ENCODE peak calls at places on chromosome 6, in seven cellular contexts. L, O, S, J, N, K and P are unnamed samples. For H3K27me3, the result is how much of the 10 kb centered on the place peaks cover.

GRCh38 chr6:43143235-43144124 is 27.6 kb upstream of the SRF start:
- DNase-seq in K (peak), J (peak), N (peak), S (peak), L (peak), O (peak), P (peak)

GRCh38 chr6:53808302-53808881 is 13.6 kb downstream of the LRRC1 start:
- DNase-seq in O (no peak), J (no peak), N (no peak), L (no peak), S (no peak), K (no peak), P (no peak)

GRCh38 chr6:128131566-128131965 is 230.7 kb upstream of the THEMIS start:
- DNase-seq in S (peak), K (no peak), O (no peak), L (no peak), N (no peak), J (peak), P (no peak)

GRCh38 chr6:158008894-158009891 is 27.5 kb downstream of the SYNJ2 start:
- DNase-seq in O (no peak), L (no peak), J (peak), S (peak), N (no peak), K (no peak), P (no peak)

GRCh38 chr6:35710241-35710847 is 21.6 kb upstream of the FKBP5 start:
- DNase-seq in O (no peak), N (no peak), S (no peak), L (no peak), K (peak), J (no peak), P (no peak)

GRCh38 chr6:32622545-32623401 is 14.4 kb upstream of the HLA-DQA1 start:
- DNase-seq in L (peak), O (peak), S (peak), J (peak), K (no peak), N (peak), P (peak)

GRCh38 chr6:17061097-17061496 is 40.8 kb upstream of the STMND1 start:
- DNase-seq in N (no peak), L (peak), K (no peak), J (no peak), O (no peak), S (no peak), P (no peak)

GRCh38 chr6:142322504-142323198 is 20.8 kb downstream of the ADGRG6 start:
- DNase-seq in K (no peak), O (no peak), L (no peak), S (no peak), N (no peak), J (no peak), P (no peak)

GRCh38 chr6:36649086-36649485 is 29.4 kb upstream of the CDKN1A start:
- DNase-seq in K (no peak), N (no peak), O (no peak), J (no peak), L (no peak), S (no peak), P (no peak)

GRCh38 chr6:70638468-70638867 is 29.2 kb upstream of the SMAP1 start:
- DNase-seq in K (no peak), O (no peak), S (no peak), J (no peak), N (no peak), L (no peak), P (no peak)

GRCh38 chr6:1679691-1680068 is 70.0 kb downstream of the FOXC1 start:
- DNase-seq in L (no peak), S (no peak), J (no peak), O (no peak), N (no peak), K (no peak), P (no peak)

GRCh38 chr6:7909323-7910276 is 988 bp downstream of the TXNDC5 start:
- DNase-seq in S (peak), N (no peak), L (peak), O (peak), K (peak), J (peak), P (peak)

GRCh38 chr6:169906741-169907418 is 155.5 kb downstream of the ERMARD start:
- DNase-seq in O (no peak), K (no peak), L (no peak), N (no peak), S (no peak), J (no peak), P (no peak)
- H3K27me3 ChIP-seq in O (under half), K (under half), L (under half), N (under half), S (under half), J (under half), P (under half)

GRCh38 chr6:79864001-79864400 is 83.4 kb downstream of the ELOVL4 start:
- DNase-seq in L (no peak), K (no peak), N (no peak), O (no peak), J (no peak), S (no peak), P (no peak)
- H3K18ac ChIP-seq in L (no peak), K (no peak), N (no peak), O (no peak), J (no peak), S (no peak), P (no peak)

DNA sequence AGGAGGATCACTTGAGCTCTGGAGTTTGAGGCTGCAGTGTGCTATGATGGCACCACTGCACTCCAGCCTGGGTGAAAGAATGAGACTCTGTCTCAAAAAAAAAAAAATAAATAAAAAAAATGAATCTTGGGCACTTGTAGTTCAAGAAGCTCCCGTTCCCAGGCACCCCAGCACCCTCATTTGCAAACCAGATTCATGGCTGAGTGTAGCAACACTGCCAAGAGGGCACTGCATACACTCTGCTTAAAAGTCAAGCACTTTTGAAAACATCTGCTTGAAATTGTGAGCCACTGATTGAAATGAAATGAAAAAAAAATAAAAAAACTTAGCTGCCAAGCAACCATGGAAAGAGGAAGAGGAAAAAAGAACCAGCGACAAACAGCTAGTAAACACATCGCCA is 124.7 kb upstream of the SASH1 start:
- DNase-seq in K (no peak), J (no peak), S (no peak), L (no peak), N (no peak), O (no peak), P (no peak)
- H3K27me3 ChIP-seq in K (under half), J (under half), S (under half), L (under half), N (under half), O (under half), P (under half)

GRCh38 chr6:96886519-96886918 is 11.2 kb downstream of the NDUFAF4 start:
- DNase-seq in O (no peak), J (no peak), K (no peak), L (no peak), N (no peak), S (no peak), P (no peak)

DNA sequence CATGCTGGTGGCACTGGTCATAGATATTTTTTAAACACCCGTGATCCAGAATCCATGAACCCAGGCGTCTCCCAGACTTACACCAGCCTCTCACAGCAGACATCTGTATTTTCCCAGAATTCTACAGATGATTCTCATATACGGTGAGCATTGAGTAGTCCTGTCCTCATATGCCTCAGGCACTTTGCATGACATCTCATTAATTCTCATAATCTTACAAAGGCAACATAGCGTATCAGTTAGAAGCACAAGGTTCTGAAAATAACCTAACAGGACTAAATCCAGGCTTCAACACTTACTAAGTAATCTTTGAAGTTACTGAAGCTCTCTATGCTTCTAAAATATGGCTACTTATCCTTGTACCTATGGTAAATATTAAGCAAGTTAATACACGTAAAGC is 8.9 kb downstream of the NDUFAF4 start:
- DNase-seq in S (no peak), J (no peak), L (no peak), N (no peak), K (no peak), O (no peak), P (no peak)
- H3K18ac ChIP-seq in S (no peak), J (no peak), L (no peak), N (no peak), K (no peak), O (no peak), P (no peak)